ENCODE peak calls at places on chromosomes 12 and 14, in seven cellular contexts. T is hepatocyte, Q is neural progenitor cell, F is GM23248, D is GM23338, M is HCT116, P is MM.1S. E is an unnamed sample.

GRCh38 chr12:107564946-107565345 is 120.7 kb upstream of the PWP1 start:
- DNase-seq in T (peak), M (peak), Q (peak), F (peak), D (peak), P (peak), E (peak)

GRCh38 chr12:43816168-43816567 is 10.1 kb upstream of the TWF1 start:
- DNase-seq in F (no peak), M (no peak), Q (no peak), P (no peak), T (no peak), D (no peak), E (peak)

GRCh38 chr12:107126688-107127481 is 33.5 kb upstream of the CRY1 start:
- DNase-seq in D (peak), M (peak), F (peak), T (peak), P (no peak), Q (no peak), E (peak)

GRCh38 chr12:9999016-9999415 is at the start of gene CLEC1B:
- DNase-seq in Q (no peak), P (no peak), T (no peak), M (no peak), D (no peak), F (no peak), E (no peak)

GRCh38 chr12:12034344-12034743 is 36.4 kb upstream of the BCL2L14 start:
- DNase-seq in T (no peak), F (no peak), D (no peak), M (no peak), Q (no peak), P (no peak), E (no peak)

GRCh38 chr12:122031342-122032216 is 9.9 kb downstream of the BCL7A start:
- DNase-seq in F (peak), T (peak), Q (peak), D (peak), M (no peak), P (peak), E (peak)

GRCh38 chr12:69211172-69211571 is 28.2 kb upstream of the CPSF6 start:
- DNase-seq in M (no peak), F (no peak), D (no peak), Q (no peak), T (no peak), P (no peak), E (no peak)

GRCh38 chr12:113052326-113052725 is 4.2 kb upstream of the DTX1 start:
- DNase-seq in P (no peak), M (no peak), T (no peak), F (no peak), Q (no peak), D (no peak), E (no peak)

GRCh38 chr14:73227812-73228781 is 9.2 kb upstream of the PAPLN start:
- DNase-seq in T (peak), F (peak), D (peak), P (no peak), M (no peak), Q (peak), E (peak)

GRCh38 chr14:95463173-95463901 is 53.1 kb downstream of the SYNE3 start:
- DNase-seq in T (no peak), Q (no peak), M (no peak), D (no peak), P (peak), F (no peak), E (no peak)

GRCh38 chr12:95830335-95831089 is 28.2 kb upstream of the SNRPF start:
- DNase-seq in D (no peak), Q (no peak), F (no peak), T (no peak), P (no peak), M (no peak), E (no peak)

GRCh38 chr12:93638095-93638494 is 39.1 kb upstream of the CRADD start:
- DNase-seq in M (no peak), T (no peak), Q (no peak), D (no peak), P (no peak), F (peak), E (no peak)

GRCh38 chr12:64427988-64428387 is 23.8 kb downstream of the XPOT start:
- DNase-seq in M (no peak), Q (no peak), F (no peak), D (no peak), P (no peak), T (no peak), E (no peak)

GRCh38 chr12:66497000-66497897 is 181.6 kb downstream of the GRIP1 start:
- DNase-seq in F (no peak), Q (no peak), T (no peak), P (no peak), D (peak), M (no peak), E (no peak)

GRCh38 chr12:4091001-4091789 is 182.4 kb upstream of the CCND2 start:
- DNase-seq in M (no peak), T (no peak), P (no peak), D (no peak), F (no peak), Q (no peak), E (no peak)

GRCh38 chr14:27668531-27668930 is 1070.7 kb upstream of the NOVA1 start:
- DNase-seq in P (no peak), M (no peak), T (no peak), F (no peak), Q (no peak), D (no peak), E (no peak)

GRCh38 chr12:51217968-51218606 is at the start of gene POU6F1:
- DNase-seq in D (peak), P (peak), F (peak), M (peak), T (peak), Q (peak), E (peak)

GRCh38 chr12:54701940-54702592 is 53.9 kb upstream of the DCD start:
- DNase-seq in Q (peak), T (peak), P (peak), D (peak), M (peak), F (peak), E (peak)

GRCh38 chr14:98736701-98737338 is 535.2 kb downstream of the BCL11B start:
- DNase-seq in T (no peak), P (no peak), D (no peak), Q (peak), F (no peak), M (no peak), E (no peak)

GRCh38 chr12:80936642-80937390 is 918 bp downstream of the LIN7A start:
- DNase-seq in T (peak), Q (peak), P (peak), M (peak), F (peak), D (peak), E (peak)

GRCh38 chr12:7642876-7643309 is 22.8 kb downstream of the APOBEC1 start:
- DNase-seq in Q (peak), P (peak), T (no peak), D (peak), F (peak), M (peak), E (peak)

GRCh38 chr12:15033029-15033428 is 60.2 kb downstream of the PDE6H start:
- DNase-seq in F (no peak), T (no peak), P (peak), D (no peak), M (no peak), Q (no peak), E (no peak)

GRCh38 chr12:90938451-90938850 is 16.5 kb downstream of the CCER1 start:
- DNase-seq in M (no peak), D (no peak), T (peak), Q (no peak), F (peak), P (no peak), E (peak)

GRCh38 chr14:91405241-91405721 is 12.3 kb downstream of the CCDC88C start:
- DNase-seq in Q (no peak), F (no peak), T (no peak), M (no peak), D (no peak), P (no peak), E (no peak)

GRCh38 chr14:28264306-28264705 is 502.3 kb upstream of the FOXG1 start:
- DNase-seq in P (no peak), T (no peak), Q (no peak), M (no peak), D (no peak), F (no peak), E (no peak)

GRCh38 chr12:50242751-50243191 is 40.5 kb downstream of the LIMA1 start:
- DNase-seq in Q (no peak), F (peak), T (no peak), P (no peak), D (no peak), M (no peak), E (peak)

GRCh38 chr12:83136421-83136820 is 449.7 kb downstream of the TMTC2 start:
- DNase-seq in D (no peak), P (no peak), F (no peak), T (no peak), Q (peak), M (no peak), E (no peak)

GRCh38 chr14:65279510-65279909 is 133.0 kb upstream of the FUT8 start:
- DNase-seq in Q (no peak), M (no peak), D (no peak), F (no peak), T (no peak), P (no peak), E (no peak)

GRCh38 chr14:52706286-52706685 is 714 bp upstream of the PSMC6 start:
- DNase-seq in D (peak), F (no peak), Q (no peak), M (no peak), T (peak), P (no peak), E (peak)

GRCh38 chr12:60093428-60093827 is 497.6 kb downstream of the SLC16A7 start:
- DNase-seq in Q (no peak), M (no peak), T (no peak), P (no peak), D (peak), F (peak), E (no peak)

GRCh38 chr12:85225501-85225900 is 54.5 kb upstream of the ALX1 start:
- DNase-seq in M (no peak), T (no peak), P (no peak), D (no peak), Q (no peak), F (no peak), E (no peak)

GRCh38 chr12:6700646-6701051 is at the start of gene PIANP:
- DNase-seq in F (peak), T (peak), Q (peak), M (no peak), D (peak), P (no peak), E (no peak)

GRCh38 chr12:54167500-54167896 is 21.3 kb downstream of the SMUG1 start:
- DNase-seq in T (no peak), M (no peak), F (no peak), P (no peak), D (no peak), Q (no peak), E (no peak)

GRCh38 chr14:92702441-92702918 is 45.9 kb downstream of the LGMN start:
- DNase-seq in Q (no peak), M (no peak), D (no peak), T (no peak), F (no peak), P (no peak), E (no peak)

GRCh38 chr12:115598827-115599226 is 678.7 kb downstream of the MED13L start:
- DNase-seq in Q (peak), D (peak), F (peak), M (no peak), P (no peak), T (no peak), E (no peak)

GRCh38 chr14:77139540-77140342 is 1.9 kb downstream of the ZDHHC22 start:
- DNase-seq in D (peak), Q (peak), P (no peak), T (peak), F (peak), M (peak), E (peak)
- TF ChIP-seq EZH2 in D (no peak), Q (no peak), P (no peak), T (no peak), F (peak), M (no peak), E (no peak)

DNA sequence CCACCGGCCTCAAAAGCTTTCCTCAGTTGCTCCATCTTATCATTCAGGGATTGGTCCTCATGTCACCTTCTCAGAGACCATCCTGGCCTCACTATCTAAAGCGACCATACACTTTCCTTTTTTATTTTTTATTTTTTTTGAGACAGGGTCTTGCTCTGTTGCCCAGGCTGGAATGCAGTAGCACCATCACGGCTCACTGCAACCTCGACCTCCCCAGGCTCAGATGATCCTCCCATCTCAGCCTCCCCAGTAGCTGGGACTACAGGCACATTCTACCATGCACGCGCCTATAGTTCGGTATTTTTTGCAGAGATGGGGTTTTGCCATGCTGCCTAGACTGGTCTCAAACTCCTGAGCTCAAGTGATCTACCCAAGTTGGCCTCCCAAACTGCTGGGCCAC is 2.8 kb downstream of the WSB2 start:
- DNase-seq in T (no peak), D (no peak), M (no peak), Q (no peak), F (no peak), P (no peak), E (no peak)
- H3K27ac ChIP-seq in T (no peak), D (no peak), M (no peak), Q (no peak), F (no peak), P (no peak), E (no peak)

GRCh38 chr14:75229923-75230792 is 48.5 kb upstream of the FOS start:
- DNase-seq in F (peak), M (peak), D (peak), Q (peak), T (peak), P (peak), E (peak)
- TF ChIP-seq EZH2phosphoT487 in F (no peak), M (no peak), D (no peak), Q (no peak), T (no peak), P (no peak), E (no peak)

DNA sequence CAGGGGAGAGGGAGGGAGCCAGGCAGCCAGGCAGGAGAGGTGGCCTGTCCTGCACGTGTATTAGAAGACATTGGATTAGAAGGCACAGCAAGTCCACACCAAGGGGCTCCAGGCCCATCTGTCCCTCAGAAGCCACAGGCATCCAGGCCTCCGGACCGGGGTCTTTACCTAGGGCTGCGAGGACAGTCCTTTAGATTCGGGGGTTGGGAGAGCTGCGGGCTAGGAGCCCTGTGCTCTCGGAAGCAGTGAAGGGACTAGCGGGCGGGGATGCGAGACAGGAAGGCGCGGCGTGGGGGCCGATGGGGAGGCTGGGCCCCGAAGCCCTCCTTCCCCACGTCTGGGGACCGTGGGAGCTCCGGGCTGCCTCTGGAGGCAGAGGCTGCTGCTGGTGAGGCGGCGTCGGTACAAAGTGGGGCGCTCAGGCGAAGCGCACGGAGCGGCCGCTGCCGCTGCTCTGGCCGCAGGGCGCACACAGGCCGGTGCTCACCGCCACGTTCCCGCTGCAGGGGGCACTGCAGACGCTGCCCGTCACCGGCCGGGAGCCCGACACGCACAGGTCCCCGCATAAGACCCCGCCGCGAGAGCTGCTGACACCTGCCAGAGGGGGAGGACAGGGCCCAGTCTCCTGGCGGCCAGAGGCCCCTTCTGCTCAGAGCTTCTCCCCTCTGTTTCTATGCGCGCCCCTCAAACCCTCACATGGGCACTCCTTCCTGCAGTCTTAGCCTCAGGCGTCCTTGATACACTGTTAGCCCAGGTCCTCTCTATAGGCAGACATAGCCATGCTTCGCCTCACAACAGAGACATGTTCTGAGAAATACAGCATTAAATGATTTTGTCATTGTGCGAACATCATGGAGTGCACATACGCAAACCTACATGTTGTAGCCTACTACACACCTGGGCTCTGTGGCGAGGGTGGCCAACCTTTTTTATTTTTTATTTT is 17.3 kb downstream of the KRT7 start:
- DNase-seq in F (no peak), M (no peak), Q (peak), T (no peak), D (peak), P (no peak), E (peak)
- TF ChIP-seq EZH2 in F (no peak), M (no peak), Q (peak), T (no peak), D (no peak), P (no peak), E (no peak)

E was measured in PC-3.